ENCODE peak calls at places on chromosomes 13 and 19, in five cellular contexts. G, Y, L, Z and N are unnamed samples.

GRCh38 chr13:20869540-20869939 is 33.0 kb downstream of the XPO4 start:
- DNase-seq in G (no peak), Y (no peak), L (peak), Z (no peak), N (no peak)

GRCh38 chr19:55690769-55691545 is 15.9 kb downstream of the EPN1 start:
- DNase-seq in G (no peak), Y (no peak), L (no peak), Z (no peak), N (no peak)

GRCh38 chr19:31357315-31357673 is 8.1 kb upstream of the TSHZ3 start:
- DNase-seq in G (no peak), Y (no peak), L (no peak), Z (no peak), N (no peak)

GRCh38 chr13:104318121-104318520 is 1251.9 kb upstream of the SLC10A2 start:
- DNase-seq in G (no peak), Y (no peak), L (no peak), Z (no peak), N (no peak)

GRCh38 chr19:47313754-47314133 is 4.1 kb downstream of the C5AR1 start:
- DNase-seq in G (no peak), Y (no peak), L (no peak), Z (no peak), N (no peak)

GRCh38 chr13:20349564-20350379 is 117.7 kb upstream of the GJB6 start:
- DNase-seq in G (no peak), Y (no peak), L (no peak), Z (no peak), N (no peak)

GRCh38 chr19:18401580-18402112 is 4.2 kb upstream of the LRRC25 start:
- DNase-seq in G (peak), Y (no peak), L (peak), Z (no peak), N (no peak)

GRCh38 chr19:49845433-49845832 is 5.5 kb upstream of the PTOV1 start:
- DNase-seq in G (no peak), Y (no peak), L (no peak), Z (no peak), N (no peak)

GRCh38 chr13:44870456-44870929 is 118.8 kb downstream of the NUFIP1 start:
- DNase-seq in G (no peak), Y (no peak), L (no peak), Z (no peak), N (no peak)